ENCODE peak calls at places on chromosomes 16 and 17, in five cellular contexts. A is memory B cell, O is left cardiac atrium, W is GM04504, C is right cardiac atrium. Y is an unnamed sample.

GRCh38 chr17:57666198-57666870 is 78.8 kb downstream of the CCDC182 start:
- DNase-seq in W (no peak), O (no peak), C (no peak), A (peak), Y (no peak)

GRCh38 chr17:61139219-61139618 is 260.4 kb upstream of the TBX2 start:
- DNase-seq in C (no peak), W (peak), A (peak), O (no peak), Y (peak)

GRCh38 chr17:83183150-83183820 is 103.9 kb downstream of the METRNL start:
- DNase-seq in C (peak), O (no peak), W (no peak), A (no peak), Y (no peak)

GRCh38 chr16:17963185-17963836 is 373.2 kb downstream of the NPIPA8 start:
- DNase-seq in C (no peak), A (peak), W (no peak), O (no peak), Y (no peak)

GRCh38 chr16:87416826-87417471 is 24.8 kb downstream of the MAP1LC3B start:
- DNase-seq in W (peak), O (no peak), A (no peak), C (no peak), Y (no peak)

GRCh38 chr17:21016826-21017225 is 26.0 kb downstream of the USP22 start:
- DNase-seq in W (no peak), A (no peak), C (no peak), O (no peak), Y (no peak)

GRCh38 chr17:43627657-43628650 is 33.8 kb downstream of the MEOX1 start:
- DNase-seq in C (peak), O (peak), W (no peak), A (no peak), Y (no peak)

GRCh38 chr16:4570086-4570485 is 13.9 kb downstream of the C16orf96 start:
- DNase-seq in A (no peak), O (no peak), W (no peak), C (no peak), Y (no peak)

GRCh38 chr17:49360796-49361128 is 1.3 kb downstream of the ZNF652 start:
- DNase-seq in C (no peak), W (no peak), A (no peak), O (no peak), Y (no peak)

GRCh38 chr17:48610282-48611211 is at the start of gene HOXB7:
- DNase-seq in A (no peak), C (peak), W (peak), O (peak), Y (no peak)

GRCh38 chr17:82463391-82463790 is 4.8 kb downstream of the NARF start:
- DNase-seq in W (no peak), O (no peak), A (no peak), C (no peak), Y (no peak)

GRCh38 chr16:84214451-84215066 is 23.6 kb downstream of the ADAD2 start:
- DNase-seq in A (no peak), C (no peak), W (no peak), O (no peak), Y (no peak)

GRCh38 chr17:77449908-77450741 is 309.4 kb downstream of the SEC14L1 start:
- DNase-seq in W (no peak), O (peak), C (peak), A (no peak), Y (no peak)

GRCh38 chr17:63881935-63882601 is at the start of gene GH2:
- DNase-seq in W (no peak), A (peak), C (no peak), O (peak), Y (no peak)

GRCh38 chr17:64778367-64779290 is 116.5 kb upstream of the SMURF2 start:
- DNase-seq in C (no peak), W (no peak), O (peak), A (no peak), Y (no peak)

GRCh38 chr16:77663711-77664110 is 58.6 kb upstream of the NUDT7 start:
- DNase-seq in O (no peak), C (no peak), W (no peak), A (no peak), Y (no peak)

GRCh38 chr17:82590216-82590615 is 58.0 kb downstream of the WDR45B start:
- DNase-seq in A (no peak), W (no peak), O (no peak), C (peak), Y (no peak)

GRCh38 chr17:8324913-8325312 is 14.7 kb upstream of the ODF4 start:
- DNase-seq in A (no peak), O (no peak), C (no peak), W (no peak), Y (no peak)

GRCh38 chr17:49197346-49197998 is 12.9 kb downstream of the GNGT2 start:
- DNase-seq in A (no peak), O (no peak), W (no peak), C (no peak), Y (no peak)

GRCh38 chr17:4751925-4752324 is 12.2 kb upstream of the CXCL16 start:
- DNase-seq in C (no peak), O (no peak), A (no peak), W (no peak), Y (no peak)

GRCh38 chr17:44279586-44280344 is 11.8 kb upstream of the SLC4A1 start:
- DNase-seq in O (peak), W (peak), A (no peak), C (peak), Y (peak)